ENCODE peak calls at places on chromosomes 3 and 15, in ten cellular contexts. K is psoas muscle; M is MCF 10A; B is Peyer's patch; L is activated T-helper 1 cell treated with anti-CD3 and anti-CD28 coated beads, Interleukin-12 subunit alpha, Interleukin-12 subunit beta, Interleukin-2, Interleukin-4 antibody, amounts not matched to agents 30 ng/mL and 10 ng/mL and 1 ng/mL, durations not matched to agents 14 hours and 24 hours and 36 hours; A is DMS53; V is T follicular helper cell; P is activated naive CD8-positive, alpha-beta T cell treated with anti-CD3 and anti-CD28 coated beads, Interleukin-2, amount 50 U/mL, for 24 hours; Z is posterior vena cava; D is AG20443. O is an unnamed sample.

GRCh38 chr3:72093270-72093669 is 308.3 kb upstream of the PROK2 start:
- DNase-seq in P (no peak), V (no peak), B (no peak), K (no peak), D (no peak), L (no peak), A (no peak), M (no peak), Z (no peak), O (no peak)

GRCh38 chr15:95162069-95162468 is 930.7 kb downstream of the MCTP2 start:
- DNase-seq in A (no peak), B (no peak), P (no peak), Z (no peak), V (no peak), L (no peak), D (no peak), M (no peak), K (no peak), O (no peak)

GRCh38 chr3:196246612-196247308 is 30.4 kb downstream of the SLC51A start:
- DNase-seq in V (no peak), Z (no peak), D (peak), A (no peak), K (no peak), M (peak), B (no peak), P (no peak), L (no peak), O (peak)

GRCh38 chr3:122967376-122968164 is 60.0 kb downstream of the SEMA5B start:
- DNase-seq in K (no peak), Z (no peak), L (no peak), M (no peak), B (no peak), V (no peak), P (no peak), D (no peak), A (peak), O (no peak)

GRCh38 chr3:126441256-126441880 is 34.3 kb downstream of the ZXDC start:
- DNase-seq in Z (peak), B (peak), D (no peak), K (no peak), L (no peak), V (no peak), M (no peak), A (no peak), P (no peak), O (no peak)

GRCh38 chr3:151166161-151166560 is 36.9 kb downstream of the GPR171 start:
- DNase-seq in K (no peak), V (no peak), B (no peak), P (no peak), D (no peak), M (no peak), Z (no peak), A (no peak), L (no peak), O (no peak)

GRCh38 chr3:160667452-160667851 is 9.5 kb upstream of the ARL14 start:
- DNase-seq in K (no peak), B (peak), A (peak), Z (no peak), P (no peak), V (no peak), M (peak), D (no peak), L (no peak), O (no peak)

GRCh38 chr3:156615592-156616173 is 58.7 kb upstream of the TIPARP start:
- DNase-seq in D (peak), V (no peak), B (no peak), Z (no peak), K (no peak), L (no peak), M (peak), P (no peak), A (peak), O (no peak)

GRCh38 chr3:152474585-152474984 is 205.9 kb downstream of the MBNL1 start:
- DNase-seq in L (no peak), M (peak), P (no peak), B (no peak), V (no peak), D (peak), A (peak), K (no peak), Z (no peak), O (no peak)

GRCh38 chr15:82832601-82833209 is 23.3 kb downstream of the WHAMM start:
- DNase-seq in A (peak), K (no peak), D (peak), V (no peak), L (peak), Z (no peak), B (no peak), M (peak), P (peak), O (no peak)

GRCh38 chr15:63048986-63049665 is 6.6 kb downstream of the TPM1 start:
- DNase-seq in M (peak), P (peak), A (peak), V (no peak), K (peak), D (no peak), B (peak), Z (no peak), L (peak), O (no peak)

GRCh38 chr15:70806992-70807712 is 43.8 kb upstream of the UACA start:
- DNase-seq in D (peak), P (no peak), M (no peak), Z (peak), A (no peak), V (no peak), L (no peak), B (peak), K (peak), O (no peak)

GRCh38 chr3:167694121-167694520 is 40.4 kb upstream of the WDR49 start:
- DNase-seq in A (no peak), B (no peak), Z (no peak), V (no peak), L (no peak), P (no peak), D (no peak), M (no peak), K (no peak), O (no peak)

GRCh38 chr15:64151727-64152506 is at the start of gene SNX22:
- DNase-seq in V (peak), M (no peak), D (peak), P (peak), A (peak), L (no peak), K (peak), Z (peak), B (no peak), O (no peak)

GRCh38 chr3:135869439-135870105 is 96.0 kb upstream of the PPP2R3A start:
- DNase-seq in M (no peak), A (peak), P (no peak), K (no peak), L (no peak), Z (no peak), B (no peak), V (no peak), D (no peak), O (no peak)

O was measured in natural killer cell treated with Interleukin-12 subunit alpha and Interleukin-12 subunit beta and Interleukin-15 and Interleukin-18, amount 100 ng/mL, for 72 hours.